ENCODE peak calls at places on chromosomes 5 and 9, in seven cellular contexts. X is stomach, C is GM12878, K is A549, Z is HepG2, L is K562, H is sigmoid colon. F is an unnamed sample.

GRCh38 chr5:143561248-143561647 is 157.8 kb upstream of the NR3C1 start:
- DNase-seq in K (no peak), Z (peak), X (peak), L (no peak), H (no peak), C (no peak), F (no peak)

GRCh38 chr5:73968729-73969128 is 342.7 kb downstream of the ARHGEF28 start:
- DNase-seq in Z (no peak), H (no peak), X (no peak), L (no peak), C (no peak), K (no peak), F (no peak)

GRCh38 chr9:123003467-123003866 is 30.0 kb upstream of the GPR21 start:
- DNase-seq in L (peak), Z (no peak), X (no peak), C (no peak), H (no peak), K (no peak), F (no peak)

GRCh38 chr9:122087406-122088200 is 5.5 kb downstream of the TTLL11 start:
- DNase-seq in L (no peak), K (no peak), H (peak), C (no peak), Z (no peak), X (no peak), F (no peak)

GRCh38 chr5:14305045-14305444 is 161.9 kb downstream of the TRIO start:
- DNase-seq in Z (no peak), K (no peak), C (no peak), L (no peak), X (no peak), H (no peak), F (no peak)

GRCh38 chr5:98076501-98076900 is 697.0 kb upstream of the RGMB start:
- DNase-seq in C (no peak), Z (no peak), L (no peak), H (no peak), X (no peak), K (no peak), F (no peak)

GRCh38 chr5:56625577-56625976 is 189.8 kb upstream of the MAP3K1 start:
- DNase-seq in K (no peak), C (no peak), L (no peak), X (no peak), Z (no peak), H (no peak), F (no peak)

GRCh38 chr9:69104830-69105527 is 69.1 kb upstream of the TJP2 start:
- DNase-seq in C (no peak), X (peak), L (no peak), Z (peak), K (no peak), H (no peak), F (peak)

GRCh38 chr5:161299053-161299452 is 247.5 kb downstream of the GABRB2 start:
- DNase-seq in C (no peak), K (no peak), H (no peak), L (no peak), Z (no peak), X (no peak), F (no peak)

GRCh38 chr9:116605060-116605459 is 82.0 kb upstream of the TRIM32 start:
- DNase-seq in C (no peak), K (no peak), H (no peak), X (no peak), Z (no peak), L (no peak), F (no peak)

GRCh38 chr9:124217839-124218437 is 39.8 kb upstream of the NEK6 start:
- DNase-seq in Z (no peak), H (peak), L (no peak), K (no peak), X (peak), C (no peak), F (no peak)

GRCh38 chr9:33988219-33988890 is 60.3 kb downstream of the UBAP2 start:
- DNase-seq in X (no peak), C (peak), L (no peak), K (no peak), Z (no peak), H (no peak), F (no peak)

GRCh38 chr9:132201780-132202703 is 40.2 kb downstream of the NTNG2 start:
- DNase-seq in L (peak), Z (no peak), K (no peak), C (no peak), H (no peak), X (no peak), F (no peak)

GRCh38 chr5:149957855-149958254 is 2.7 kb upstream of the SLC26A2 start:
- DNase-seq in Z (peak), K (peak), X (no peak), C (no peak), L (no peak), H (no peak), F (no peak)

GRCh38 chr5:141298376-141298775 is 5.5 kb downstream of the SLC25A2 start:
- DNase-seq in Z (no peak), C (no peak), K (no peak), L (no peak), X (no peak), H (no peak), F (no peak)

GRCh38 chr9:113682297-113682771 is 193.8 kb upstream of the ZNF618 start:
- DNase-seq in K (peak), X (peak), C (no peak), Z (peak), H (peak), L (peak), F (peak)

GRCh38 chr5:138953370-138954256 is 78.5 kb upstream of the LRRTM2 start:
- DNase-seq in K (no peak), C (no peak), Z (no peak), L (no peak), X (peak), H (peak), F (peak)

GRCh38 chr9:91474656-91475055 is 51.0 kb upstream of the NFIL3 start:
- DNase-seq in H (no peak), L (no peak), C (no peak), K (no peak), X (no peak), Z (no peak), F (no peak)

GRCh38 chr9:130354806-130355205 is 89.2 kb downstream of the HMCN2 start:
- DNase-seq in C (no peak), L (no peak), X (no peak), H (no peak), K (no peak), Z (no peak), F (no peak)

GRCh38 chr9:109466623-109467590 is 31.2 kb downstream of the PTPN3 start:
- DNase-seq in L (no peak), Z (no peak), H (no peak), C (no peak), X (no peak), K (no peak), F (no peak)

GRCh38 chr9:89483592-89484474 is 14.1 kb downstream of the SEMA4D start:
- DNase-seq in H (no peak), Z (no peak), X (peak), K (no peak), L (no peak), C (no peak), F (peak)
- H3K4me3 ChIP-seq in H (no peak), Z (no peak), X (peak), K (no peak), L (no peak), C (peak), F (no peak)

GRCh38 chr9:128293091-128293490 is 17.0 kb downstream of the SWI5 start:
- DNase-seq in H (no peak), Z (no peak), L (peak), K (no peak), X (no peak), C (no peak), F (no peak)

GRCh38 chr9:128292009-128292408 is 15.9 kb downstream of the SWI5 start:
- DNase-seq in C (no peak), L (peak), X (no peak), H (no peak), K (no peak), Z (no peak), F (no peak)

GRCh38 chr9:128286435-128286834 is 10.4 kb downstream of the SWI5 start:
- DNase-seq in C (no peak), K (no peak), Z (no peak), X (no peak), H (no peak), L (no peak), F (no peak)

GRCh38 chr9:128285033-128285784 is 9.1 kb downstream of the SWI5 start:
- DNase-seq in X (no peak), Z (no peak), C (no peak), L (no peak), K (no peak), H (no peak), F (no peak)

DNA sequence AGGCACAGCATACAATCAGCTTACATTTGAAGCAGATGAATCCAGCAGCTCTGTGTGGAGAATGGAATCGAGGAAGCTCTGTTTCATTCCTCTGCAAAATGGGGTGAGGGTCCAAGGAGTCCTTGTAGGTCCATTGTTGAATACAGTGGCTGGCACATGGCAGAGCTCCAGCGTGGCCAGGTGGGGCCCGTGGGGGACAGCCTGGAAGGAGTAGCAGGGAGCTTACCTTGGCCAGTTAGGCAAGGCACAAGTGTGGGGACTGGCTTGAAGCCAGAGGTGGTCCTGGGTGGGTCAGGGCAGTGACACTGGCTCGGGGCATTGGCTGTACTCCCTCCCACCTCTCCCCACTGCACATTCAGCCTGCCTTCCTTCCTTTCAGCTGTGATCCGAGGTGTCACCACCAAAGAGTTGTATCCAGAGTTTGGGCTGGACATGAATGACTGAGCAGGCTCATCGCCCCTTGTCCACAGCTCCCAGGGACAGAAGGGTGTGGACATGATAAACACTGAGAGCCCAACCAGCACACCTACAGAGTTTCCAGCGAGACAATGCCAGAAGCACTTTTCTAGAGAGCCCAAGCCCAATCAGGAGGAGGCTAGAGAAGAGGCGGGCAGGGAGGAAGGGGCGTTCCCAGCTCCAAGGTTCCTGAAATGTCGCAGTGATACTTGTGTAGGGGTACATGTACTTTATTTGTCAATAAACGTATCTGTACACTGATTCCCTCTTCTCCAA is 12.4 kb downstream of the SWI5 start:
- DNase-seq in K (no peak), X (no peak), H (no peak), C (no peak), Z (no peak), L (no peak), F (no peak)
- TF ChIP-seq POLR2A in K (no peak), X (no peak), H (no peak), C (no peak), Z (no peak), L (no peak), F (no peak)

DNA sequence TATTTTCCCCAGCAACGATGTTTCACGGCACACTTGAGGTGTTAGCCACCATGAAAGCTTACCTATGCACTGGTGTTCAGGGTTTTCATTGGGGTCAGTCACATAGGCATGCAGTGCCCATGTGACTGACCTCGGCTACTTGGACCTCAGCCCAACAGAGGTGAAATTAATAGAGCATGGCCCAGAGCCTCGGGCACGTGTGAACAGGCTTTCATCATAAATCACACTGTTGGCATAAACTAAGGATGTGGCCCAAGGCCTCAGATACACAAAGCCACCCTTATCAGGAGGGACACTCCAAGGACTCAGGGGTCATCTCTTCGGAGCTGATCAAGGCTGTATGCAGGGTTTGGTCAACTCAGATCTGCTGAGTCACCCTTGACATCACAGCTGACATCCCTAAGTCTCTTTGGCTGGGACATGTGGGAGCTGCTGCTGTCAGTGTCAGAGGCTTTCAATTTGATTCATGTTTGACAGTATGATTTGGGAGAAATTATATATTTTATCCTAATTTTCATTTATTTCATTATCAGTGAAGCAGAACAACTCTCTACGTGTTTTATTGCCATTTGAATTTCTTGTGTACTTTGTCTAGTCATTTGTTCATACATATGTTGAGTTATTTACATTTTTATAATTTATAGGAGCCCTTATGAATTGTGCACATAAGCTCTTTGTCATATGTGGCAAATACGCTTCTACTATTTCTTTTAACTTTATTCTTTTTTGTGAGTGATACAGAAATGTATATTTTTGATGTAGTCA is 59.7 kb upstream of the ANKRD33B start:
- DNase-seq in L (peak), X (no peak), C (no peak), H (no peak), Z (peak), K (no peak), F (no peak)
- TF ChIP-seq EP300 in L (peak), X (no peak), C (no peak), H (no peak), Z (no peak), K (no peak), F (no peak)

GRCh38 chr9:125659954-125660353 is 47.1 kb downstream of the MAPKAP1 start:
- DNase-seq in K (no peak), X (no peak), C (no peak), L (no peak), H (no peak), Z (no peak), F (no peak)
- H3K4me3 ChIP-seq in K (no peak), X (no peak), C (no peak), L (no peak), H (no peak), Z (no peak), F (no peak)

DNA sequence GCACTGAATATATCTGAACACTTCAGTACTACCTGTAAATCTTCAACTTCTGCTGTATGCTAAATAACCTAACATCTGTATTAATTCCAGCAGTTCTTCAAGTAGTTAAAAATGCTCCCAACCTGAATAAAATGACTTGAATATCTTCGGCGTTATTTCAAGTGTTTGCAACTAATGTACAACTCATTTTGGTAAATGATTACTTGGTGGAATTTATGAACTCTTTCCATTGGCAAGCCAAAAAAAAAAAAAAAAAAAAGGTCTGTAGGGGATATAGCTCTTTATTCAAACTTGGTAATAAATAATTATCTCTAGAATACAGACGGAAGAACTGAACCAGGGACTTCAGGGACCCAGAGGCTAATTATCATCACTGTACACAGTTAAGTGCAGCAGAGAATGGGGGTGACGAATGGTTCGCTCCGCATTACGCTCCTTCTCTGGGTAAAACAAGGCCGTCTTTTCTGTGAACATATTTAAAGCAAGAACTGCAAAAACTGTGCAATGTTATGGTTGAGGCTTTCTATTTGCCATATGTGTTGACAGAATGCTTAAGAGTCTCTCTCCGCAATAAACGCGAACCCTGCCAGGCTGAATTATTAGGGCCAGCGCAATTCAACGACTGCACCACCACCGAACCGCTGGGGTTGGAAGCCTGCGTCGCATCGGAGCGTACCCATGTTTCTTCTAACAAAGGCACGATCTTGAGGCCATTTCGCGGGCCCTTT is 1.8 kb upstream of the ERBIN start:
- DNase-seq in Z (peak), K (no peak), X (no peak), L (no peak), C (no peak), H (no peak), F (no peak)
- TF ChIP-seq POLR2A in Z (no peak), K (no peak), X (no peak), L (peak), C (no peak), H (no peak), F (no peak)

GRCh38 chr9:136511670-136512592 is 29.1 kb upstream of the SEC16A start:
- DNase-seq in K (no peak), Z (peak), C (no peak), X (no peak), L (peak), H (peak), F (no peak)
- TF ChIP-seq EP300 in K (no peak), Z (no peak), C (no peak), X (no peak), L (peak), H (no peak), F (no peak)

F was measured in transverse colon.